ENCODE peak calls at places on chromosomes 5 and 9, in six cellular contexts. F is globus pallidus; I is uterus; C is astrocyte of the hippocampus; O is activated T-cell treated with anti-CD3 and anti-CD28 coated beads, Interleukin-2, amount 50 U/mL, for 72 hours; D is pons. G is an unnamed sample.

GRCh38 chr5:150562832-150563231 is 54.9 kb downstream of the NDST1 start:
- DNase-seq in F (no peak), I (peak; percentile 14), C (peak; percentile 59), O (peak; percentile 25), D (no peak), G (peak; percentile 26)

GRCh38 chr9:122835313-122835731 is 6.9 kb upstream of the PDCL start:
- DNase-seq in F (no peak), I (no peak), C (no peak), O (peak; percentile 15), D (no peak), G (peak; percentile 44)

GRCh38 chr5:93273176-93273575 is 307.8 kb downstream of the NR2F1-AS1 start:
- DNase-seq in F (no peak), I (no peak), C (peak; percentile 61), O (no peak), D (no peak), G (no peak)

GRCh38 chr5:34449639-34450038 is 206.5 kb upstream of the RAI14 start:
- DNase-seq in F (no peak), I (no peak), C (no peak), O (no peak), D (no peak), G (no peak)

GRCh38 chr9:80952523-80952922 is 736.8 kb downstream of the TLE1 start:
- DNase-seq in F (no peak), I (peak; percentile 32), C (no peak), O (no peak), D (no peak), G (no peak)

GRCh38 chr5:82011761-82012160 is 39.9 kb downstream of the ATG10 start:
- DNase-seq in F (no peak), I (no peak), C (peak; percentile 58), O (no peak), D (no peak), G (no peak)

GRCh38 chr5:142245776-142246175 is 79.0 kb downstream of the SPRY4 start:
- DNase-seq in F (no peak), I (no peak), C (peak; percentile 82), O (no peak), D (no peak), G (no peak)

GRCh38 chr9:8734760-8735159 is 935.2 kb upstream of the DMAC1 start:
- DNase-seq in F (no peak), I (no peak), C (peak; percentile 73), O (no peak), D (no peak), G (no peak)

GRCh38 chr9:133088756-133089155 is 27.0 kb downstream of the CEL start:
- DNase-seq in F (no peak), I (no peak), C (no peak), O (no peak), D (no peak), G (no peak)

GRCh38 chr5:124995451-124995850 is 249.0 kb upstream of the ZNF608 start:
- DNase-seq in F (no peak), I (no peak), C (no peak), O (no peak), D (no peak), G (no peak)

GRCh38 chr9:35618854-35619799 is 914 bp upstream of the CD72 start:
- DNase-seq in F (no peak), I (no peak), C (no peak), O (peak; percentile 38), D (no peak), G (peak; percentile 69)